ENCODE peak calls at places on chromosomes 13 and 19, in nine cellular contexts. One of them, this sample, is unnamed. For H3K4me1, the result is how much of the 10 kb centered on the place peaks cover.

GRCh38 chr13:47788844-47789243 is 212.2 kb downstream of the SUCLA2 start:
- DNase-seq in breast epithelium: no peak
- DNase-seq in esophagus squamous epithelium: no peak
- DNase-seq in PC-3: no peak
- DNase-seq in lower lobe of right lung: no peak
- DNase-seq in heart right ventricle: no peak
- DNase-seq in body of pancreas: no peak
- DNase-seq in upper lobe of right lung: no peak
- DNase-seq in psoas muscle: no peak
- DNase-seq in this sample: no peak

GRCh38 chr13:101019126-101019525 is 344.5 kb upstream of the TMTC4 start:
- DNase-seq in breast epithelium: no peak
- DNase-seq in esophagus squamous epithelium: no peak
- DNase-seq in PC-3: no peak
- DNase-seq in lower lobe of right lung: no peak
- DNase-seq in heart right ventricle: no peak
- DNase-seq in body of pancreas: no peak
- DNase-seq in upper lobe of right lung: no peak
- DNase-seq in psoas muscle: no peak
- DNase-seq in this sample: no peak

GRCh38 chr19:38310279-38310670 is 5.5 kb downstream of the YIF1B start:
- DNase-seq in breast epithelium: no peak
- DNase-seq in esophagus squamous epithelium: no peak
- DNase-seq in PC-3: no peak
- DNase-seq in lower lobe of right lung: no peak
- DNase-seq in heart right ventricle: no peak
- DNase-seq in body of pancreas: no peak
- DNase-seq in upper lobe of right lung: no peak
- DNase-seq in psoas muscle: no peak
- DNase-seq in this sample: no peak

GRCh38 chr13:108855737-108856387 is 226.5 kb downstream of the MYO16 start:
- DNase-seq in breast epithelium: no peak
- DNase-seq in esophagus squamous epithelium: no peak
- DNase-seq in PC-3: no peak
- DNase-seq in lower lobe of right lung: no peak
- DNase-seq in heart right ventricle: no peak
- DNase-seq in body of pancreas: no peak
- DNase-seq in upper lobe of right lung: no peak
- DNase-seq in psoas muscle: no peak
- DNase-seq in this sample: no peak

GRCh38 chr19:53394522-53394973 is 401 bp upstream of the ZNF765 start:
- DNase-seq in breast epithelium: peak
- DNase-seq in esophagus squamous epithelium: no peak
- DNase-seq in PC-3: peak
- DNase-seq in lower lobe of right lung: peak
- DNase-seq in heart right ventricle: peak
- DNase-seq in body of pancreas: peak
- DNase-seq in upper lobe of right lung: peak
- DNase-seq in psoas muscle: peak
- DNase-seq in this sample: peak

GRCh38 chr13:79918620-79919019 is 422.3 kb downstream of the SPRY2 start:
- DNase-seq in breast epithelium: no peak
- DNase-seq in esophagus squamous epithelium: no peak
- DNase-seq in PC-3: no peak
- DNase-seq in lower lobe of right lung: no peak
- DNase-seq in heart right ventricle: no peak
- DNase-seq in body of pancreas: no peak
- DNase-seq in upper lobe of right lung: no peak
- DNase-seq in psoas muscle: no peak
- DNase-seq in this sample: no peak

GRCh38 chr19:743168-743687 is 7.7 kb upstream of the MISP start:
- DNase-seq in breast epithelium: no peak
- DNase-seq in esophagus squamous epithelium: no peak
- DNase-seq in PC-3: no peak
- DNase-seq in lower lobe of right lung: peak
- DNase-seq in heart right ventricle: no peak
- DNase-seq in body of pancreas: peak
- DNase-seq in upper lobe of right lung: no peak
- DNase-seq in psoas muscle: no peak
- DNase-seq in this sample: no peak

GRCh38 chr13:48775804-48776203 is 122.1 kb downstream of the CYSLTR2 start:
- DNase-seq in breast epithelium: no peak
- DNase-seq in esophagus squamous epithelium: no peak
- DNase-seq in PC-3: peak
- DNase-seq in lower lobe of right lung: no peak
- DNase-seq in heart right ventricle: no peak
- DNase-seq in body of pancreas: no peak
- DNase-seq in upper lobe of right lung: no peak
- DNase-seq in psoas muscle: no peak
- DNase-seq in this sample: no peak

GRCh38 chr19:4878491-4878968 is 11.1 kb upstream of the PLIN3 start:
- DNase-seq in breast epithelium: peak
- DNase-seq in esophagus squamous epithelium: no peak
- DNase-seq in PC-3: no peak
- DNase-seq in lower lobe of right lung: no peak
- DNase-seq in heart right ventricle: peak
- DNase-seq in body of pancreas: peak
- DNase-seq in upper lobe of right lung: no peak
- DNase-seq in psoas muscle: peak
- DNase-seq in this sample: no peak

GRCh38 chr19:51815038-51815437 is 20.1 kb downstream of the FPR3 start:
- DNase-seq in breast epithelium: no peak
- DNase-seq in esophagus squamous epithelium: no peak
- DNase-seq in PC-3: no peak
- DNase-seq in lower lobe of right lung: no peak
- DNase-seq in heart right ventricle: no peak
- DNase-seq in body of pancreas: no peak
- DNase-seq in upper lobe of right lung: no peak
- DNase-seq in psoas muscle: no peak
- DNase-seq in this sample: no peak

GRCh38 chr13:54799621-54800226 is 1771.1 kb downstream of the OLFM4 start:
- DNase-seq in breast epithelium: no peak
- DNase-seq in esophagus squamous epithelium: no peak
- DNase-seq in PC-3: no peak
- DNase-seq in lower lobe of right lung: no peak
- DNase-seq in heart right ventricle: no peak
- DNase-seq in body of pancreas: no peak
- DNase-seq in upper lobe of right lung: no peak
- DNase-seq in psoas muscle: no peak
- DNase-seq in this sample: no peak

GRCh38 chr19:39325778-39326680 is 5.4 kb upstream of the LRFN1 start:
- DNase-seq in breast epithelium: no peak
- DNase-seq in esophagus squamous epithelium: no peak
- DNase-seq in PC-3: peak
- DNase-seq in lower lobe of right lung: no peak
- DNase-seq in heart right ventricle: no peak
- DNase-seq in body of pancreas: no peak
- DNase-seq in upper lobe of right lung: no peak
- DNase-seq in psoas muscle: no peak
- DNase-seq in this sample: no peak

GRCh38 chr19:53971608-53972007 is 8.9 kb downstream of the CACNG8 start:
- DNase-seq in breast epithelium: no peak
- DNase-seq in esophagus squamous epithelium: no peak
- DNase-seq in PC-3: no peak
- DNase-seq in lower lobe of right lung: no peak
- DNase-seq in heart right ventricle: no peak
- DNase-seq in body of pancreas: no peak
- DNase-seq in upper lobe of right lung: no peak
- DNase-seq in psoas muscle: no peak
- DNase-seq in this sample: no peak

GRCh38 chr13:84352946-84353345 is 470.7 kb upstream of the SLITRK1 start:
- DNase-seq in breast epithelium: no peak
- DNase-seq in esophagus squamous epithelium: no peak
- DNase-seq in PC-3: no peak
- DNase-seq in lower lobe of right lung: no peak
- DNase-seq in heart right ventricle: no peak
- DNase-seq in body of pancreas: no peak
- DNase-seq in upper lobe of right lung: no peak
- DNase-seq in psoas muscle: no peak
- DNase-seq in this sample: no peak

GRCh38 chr19:2327773-2328400 is 499 bp downstream of the LSM7 start:
- DNase-seq in breast epithelium: no peak
- DNase-seq in esophagus squamous epithelium: no peak
- DNase-seq in PC-3: peak
- DNase-seq in lower lobe of right lung: no peak
- DNase-seq in heart right ventricle: peak
- DNase-seq in body of pancreas: peak
- DNase-seq in upper lobe of right lung: no peak
- DNase-seq in psoas muscle: no peak
- DNase-seq in this sample: no peak

GRCh38 chr13:18212873-18213272 is 968.8 kb downstream of the TUBA3C start:
- DNase-seq in breast epithelium: no peak
- DNase-seq in esophagus squamous epithelium: no peak
- DNase-seq in PC-3: no peak
- DNase-seq in lower lobe of right lung: peak
- DNase-seq in heart right ventricle: no peak
- DNase-seq in body of pancreas: peak
- DNase-seq in upper lobe of right lung: no peak
- DNase-seq in psoas muscle: no peak
- DNase-seq in this sample: no peak

GRCh38 chr13:31733066-31733465 is 6.3 kb upstream of the RXFP2 start:
- DNase-seq in breast epithelium: no peak
- DNase-seq in esophagus squamous epithelium: no peak
- DNase-seq in PC-3: no peak
- DNase-seq in lower lobe of right lung: no peak
- DNase-seq in heart right ventricle: no peak
- DNase-seq in body of pancreas: no peak
- DNase-seq in upper lobe of right lung: no peak
- DNase-seq in psoas muscle: no peak
- DNase-seq in this sample: no peak

GRCh38 chr13:99922631-99923404 is 48.7 kb downstream of the ZIC5 start:
- DNase-seq in breast epithelium: no peak
- DNase-seq in esophagus squamous epithelium: no peak
- DNase-seq in PC-3: no peak
- DNase-seq in lower lobe of right lung: no peak
- DNase-seq in heart right ventricle: no peak
- DNase-seq in body of pancreas: no peak
- DNase-seq in upper lobe of right lung: no peak
- DNase-seq in psoas muscle: no peak
- DNase-seq in this sample: no peak

GRCh38 chr13:83865161-83866137 is 16.8 kb downstream of the SLITRK1 start:
- DNase-seq in breast epithelium: no peak
- DNase-seq in esophagus squamous epithelium: no peak
- DNase-seq in PC-3: no peak
- DNase-seq in lower lobe of right lung: no peak
- DNase-seq in heart right ventricle: no peak
- DNase-seq in body of pancreas: peak
- DNase-seq in upper lobe of right lung: no peak
- DNase-seq in psoas muscle: no peak
- DNase-seq in this sample: no peak

GRCh38 chr19:49113762-49114629 is at the start of gene LIN7B:
- DNase-seq in breast epithelium: no peak
- DNase-seq in esophagus squamous epithelium: no peak
- DNase-seq in PC-3: peak
- DNase-seq in lower lobe of right lung: peak
- DNase-seq in heart right ventricle: peak
- DNase-seq in body of pancreas: peak
- DNase-seq in upper lobe of right lung: peak
- DNase-seq in psoas muscle: peak
- DNase-seq in this sample: no peak

DNA sequence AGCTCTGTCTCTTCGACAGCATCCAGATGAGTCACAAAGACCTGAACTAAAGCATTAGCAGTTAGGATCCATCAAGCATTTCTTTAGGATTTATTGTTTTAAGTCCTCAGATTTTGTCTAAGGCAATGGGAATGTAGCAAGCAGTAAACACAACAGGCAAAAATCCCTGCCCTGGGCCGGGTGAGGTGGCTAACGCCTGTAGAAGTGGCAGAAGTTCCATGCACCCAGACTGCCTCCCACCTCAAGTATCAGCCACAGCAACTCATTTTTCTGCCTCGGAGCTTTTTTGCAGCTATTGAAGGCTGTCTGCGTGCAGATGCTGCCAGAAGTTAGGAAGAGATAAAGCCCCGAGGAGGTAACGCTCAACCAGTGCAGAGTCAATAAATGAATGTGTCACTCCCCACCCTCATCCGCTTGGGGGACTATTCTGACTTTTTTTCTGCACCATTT is 47.1 kb upstream of the MRI1 start:
- DNase-seq in breast epithelium: no peak
- DNase-seq in esophagus squamous epithelium: no peak
- DNase-seq in PC-3: peak
- DNase-seq in lower lobe of right lung: no peak
- DNase-seq in heart right ventricle: no peak
- DNase-seq in body of pancreas: no peak
- DNase-seq in upper lobe of right lung: no peak
- DNase-seq in psoas muscle: no peak
- DNase-seq in this sample: no peak
- H3K4me1 ChIP-seq in breast epithelium: under half
- H3K4me1 ChIP-seq in esophagus squamous epithelium: under half
- H3K4me1 ChIP-seq in PC-3: under half
- H3K4me1 ChIP-seq in lower lobe of right lung: under half
- H3K4me1 ChIP-seq in heart right ventricle: under half
- H3K4me1 ChIP-seq in body of pancreas: under half
- H3K4me1 ChIP-seq in upper lobe of right lung: under half
- H3K4me1 ChIP-seq in psoas muscle: under half
- H3K4me1 ChIP-seq in this sample: under half

GRCh38 chr19:30717381-30717780 is 345.2 kb downstream of the ZNF536 start:
- DNase-seq in breast epithelium: no peak
- DNase-seq in esophagus squamous epithelium: no peak
- DNase-seq in PC-3: no peak
- DNase-seq in lower lobe of right lung: no peak
- DNase-seq in heart right ventricle: no peak
- DNase-seq in body of pancreas: no peak
- DNase-seq in upper lobe of right lung: no peak
- DNase-seq in psoas muscle: no peak
- DNase-seq in this sample: no peak
- H3K4me3 ChIP-seq in breast epithelium: no peak
- H3K4me3 ChIP-seq in esophagus squamous epithelium: no peak
- H3K4me3 ChIP-seq in PC-3: no peak
- H3K4me3 ChIP-seq in lower lobe of right lung: no peak
- H3K4me3 ChIP-seq in heart right ventricle: no peak
- H3K4me3 ChIP-seq in body of pancreas: no peak
- H3K4me3 ChIP-seq in upper lobe of right lung: no peak
- H3K4me3 ChIP-seq in psoas muscle: no peak
- H3K4me3 ChIP-seq in this sample: no peak

DNA sequence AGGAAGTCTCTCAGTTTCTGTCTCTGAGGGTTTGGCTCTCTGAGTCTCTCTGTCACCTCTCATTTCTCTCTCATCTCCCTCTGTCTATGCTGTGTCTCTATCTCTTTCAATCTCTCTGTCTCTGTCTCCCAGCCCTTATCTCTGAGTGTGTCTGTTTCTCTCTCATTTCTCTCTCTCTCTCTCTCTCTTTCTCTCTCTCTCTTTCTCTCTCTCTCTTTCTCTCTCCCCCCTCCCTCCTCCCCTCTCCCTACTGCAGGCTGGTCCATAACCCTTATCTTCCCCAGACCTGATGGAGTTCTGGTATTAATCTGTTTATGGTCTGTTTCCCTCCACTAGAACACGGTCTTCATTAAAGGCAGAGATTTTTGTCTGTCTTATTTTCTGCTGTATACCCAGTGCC is 1.3 kb upstream of the PVR start:
- DNase-seq in breast epithelium: no peak
- DNase-seq in esophagus squamous epithelium: no peak
- DNase-seq in PC-3: no peak
- DNase-seq in lower lobe of right lung: no peak
- DNase-seq in heart right ventricle: no peak
- DNase-seq in body of pancreas: no peak
- DNase-seq in upper lobe of right lung: no peak
- DNase-seq in psoas muscle: no peak
- DNase-seq in this sample: no peak
- H3K27ac ChIP-seq in breast epithelium: no peak
- H3K27ac ChIP-seq in esophagus squamous epithelium: no peak
- H3K27ac ChIP-seq in PC-3: no peak
- H3K27ac ChIP-seq in lower lobe of right lung: no peak
- H3K27ac ChIP-seq in heart right ventricle: no peak
- H3K27ac ChIP-seq in body of pancreas: no peak
- H3K27ac ChIP-seq in upper lobe of right lung: no peak
- H3K27ac ChIP-seq in psoas muscle: no peak
- H3K27ac ChIP-seq in this sample: no peak

GRCh38 chr19:14383898-14384669 is 2.8 kb downstream of the ADGRE5 start:
- DNase-seq in breast epithelium: no peak
- DNase-seq in esophagus squamous epithelium: no peak
- DNase-seq in PC-3: peak
- DNase-seq in lower lobe of right lung: peak
- DNase-seq in heart right ventricle: no peak
- DNase-seq in body of pancreas: peak
- DNase-seq in upper lobe of right lung: no peak
- DNase-seq in psoas muscle: peak
- DNase-seq in this sample: peak
- H3K4me1 ChIP-seq in breast epithelium: under half
- H3K4me1 ChIP-seq in esophagus squamous epithelium: under half
- H3K4me1 ChIP-seq in PC-3: under half
- H3K4me1 ChIP-seq in lower lobe of right lung: half or more
- H3K4me1 ChIP-seq in heart right ventricle: half or more
- H3K4me1 ChIP-seq in body of pancreas: under half
- H3K4me1 ChIP-seq in upper lobe of right lung: under half
- H3K4me1 ChIP-seq in psoas muscle: under half
- H3K4me1 ChIP-seq in this sample: under half

This sample was measured in right atrium auricular region.